ENCODE peak calls at places on chromosomes 7 and 10, in four cellular contexts. N, P, T and A are unnamed samples.

GRCh38 chr7:74061840-74062539 is 21.6 kb upstream of the LIMK1 start:
- DNase-seq in N (peak; percentile 78), P (peak; percentile 79), T (no peak), A (peak; percentile 95)

GRCh38 chr7:151197932-151198331 is 10.9 kb upstream of the ASB10 start:
- DNase-seq in N (no peak), P (no peak), T (no peak), A (no peak)

GRCh38 chr7:107206136-107206535 is 37.3 kb downstream of the HBP1 start:
- DNase-seq in N (no peak), P (no peak), T (no peak), A (no peak)

GRCh38 chr7:18890134-18890533 is 227.3 kb downstream of the TWIST1 start:
- DNase-seq in N (no peak), P (peak; percentile 52), T (no peak), A (no peak)

GRCh38 chr10:88820990-88821389 is 18.5 kb downstream of the LIPM start:
- DNase-seq in N (no peak), P (no peak), T (no peak), A (no peak)

GRCh38 chr10:44416976-44417375 is 32.1 kb upstream of the CXCL12 start:
- DNase-seq in N (no peak), P (no peak), T (no peak), A (no peak)

GRCh38 chr7:137933270-137934017 is 68.4 kb downstream of the CREB3L2 start:
- DNase-seq in N (no peak), P (peak; percentile 47), T (no peak), A (no peak)

GRCh38 chr10:43322321-43322720 is 49.1 kb upstream of the FXYD4 start:
- DNase-seq in N (no peak), P (no peak), T (no peak), A (no peak)

GRCh38 chr7:133742709-133743538 is 384.2 kb upstream of the LRGUK start:
- DNase-seq in N (no peak), P (peak; percentile 36), T (no peak), A (peak; percentile 31)

GRCh38 chr10:95217476-95217875 is 23.4 kb downstream of the ACSM6 start:
- DNase-seq in N (no peak), P (no peak), T (no peak), A (no peak)

GRCh38 chr10:99976886-99977391 is 32.8 kb downstream of the DNMBP start:
- DNase-seq in N (no peak), P (no peak), T (no peak), A (peak; percentile 82)

GRCh38 chr10:8893102-8893501 is 838.6 kb downstream of the GATA3 start:
- DNase-seq in N (no peak), P (no peak), T (no peak), A (no peak)

GRCh38 chr7:131190146-131190545 is 137.5 kb upstream of the MKLN1 start:
- DNase-seq in N (no peak), P (no peak), T (no peak), A (peak; percentile 75)

GRCh38 chr7:46544396-46545008 is 623.4 kb upstream of the IGFBP3 start:
- DNase-seq in N (peak; percentile 7), P (no peak), T (no peak), A (no peak)

GRCh38 chr7:157678503-157678902 is 341.7 kb downstream of the DNAJB6 start:
- DNase-seq in N (peak; percentile 44), P (no peak), T (no peak), A (no peak)

GRCh38 chr10:69839696-69840345 is 38.1 kb downstream of the COL13A1 start:
- DNase-seq in N (no peak), P (peak; percentile 40), T (no peak), A (no peak)

GRCh38 chr10:12768156-12768731 is 233.3 kb downstream of the CCDC3 start:
- DNase-seq in N (no peak), P (no peak), T (no peak), A (no peak)

GRCh38 chr7:22277375-22277774 is 79.6 kb downstream of the RAPGEF5 start:
- DNase-seq in N (no peak), P (no peak), T (no peak), A (no peak)

GRCh38 chr7:47327698-47328391 is 254.1 kb downstream of the TNS3 start:
- DNase-seq in N (no peak), P (peak; percentile 62), T (no peak), A (no peak)

GRCh38 chr10:42769653-42770052 is 12.9 kb upstream of the BMS1 start:
- DNase-seq in N (no peak), P (peak; percentile 45), T (no peak), A (peak; percentile 44)

GRCh38 chr10:11178606-11179221 is 161.0 kb downstream of the CELF2 start:
- DNase-seq in N (no peak), P (peak; percentile 21), T (peak; percentile 98), A (no peak)

GRCh38 chr7:150311146-150311545 is 12.0 kb upstream of the LRRC61 start:
- DNase-seq in N (no peak), P (no peak), T (no peak), A (no peak)

GRCh38 chr7:106866298-106867281 is 1.5 kb downstream of the PIK3CG start:
- DNase-seq in N (no peak), P (no peak), T (peak; percentile 44), A (no peak)

GRCh38 chr10:56240471-56240870 is 120.6 kb downstream of the ZWINT start:
- DNase-seq in N (no peak), P (no peak), T (no peak), A (no peak)

GRCh38 chr10:63588436-63589180 is 67.4 kb downstream of the REEP3 start:
- DNase-seq in N (no peak), P (no peak), T (no peak), A (peak; percentile 17)

GRCh38 chr10:99966306-99966705 is 43.4 kb downstream of the DNMBP start:
- DNase-seq in N (no peak), P (peak; percentile 19), T (no peak), A (peak; percentile 72)

GRCh38 chr10:118694848-118695247 is 59.9 kb downstream of the CACUL1 start:
- DNase-seq in N (no peak), P (no peak), T (no peak), A (no peak)

GRCh38 chr10:97713351-97713827 is at the start of gene MARVELD1:
- DNase-seq in N (no peak), P (peak; percentile 91), T (no peak), A (peak; percentile 76)

GRCh38 chr7:30367561-30367960 is 83.2 kb downstream of the ZNRF2 start:
- DNase-seq in N (no peak), P (no peak), T (no peak), A (no peak)

DNA sequence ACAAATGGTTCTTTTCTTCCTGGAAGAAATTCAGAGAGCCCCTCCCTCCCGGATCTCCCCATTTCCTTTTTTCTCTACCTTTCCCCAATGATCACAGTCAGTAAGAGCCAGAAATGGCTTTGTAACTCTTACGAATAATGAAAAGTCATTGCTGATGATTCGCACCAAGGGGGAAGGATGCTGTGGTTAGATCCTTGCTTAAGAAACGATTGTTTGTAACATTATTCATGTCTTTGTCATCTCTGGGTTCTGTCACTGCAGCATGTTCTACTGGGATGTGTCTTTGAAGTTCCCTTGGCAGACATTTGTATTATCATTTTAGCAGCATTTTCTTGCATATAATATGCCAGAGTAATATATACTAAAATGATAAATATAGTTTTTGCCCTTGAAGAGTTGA is 139.0 kb downstream of the CACNB2 start:
- DNase-seq in N (no peak), P (no peak), T (no peak), A (no peak)
- TF ChIP-seq PBX3 in N (no peak), P (peak; percentile 22), T (no peak), A (no peak)

GRCh38 chr10:71966046-71967004 is 2.1 kb downstream of the CHST3 start:
- DNase-seq in N (no peak), P (no peak), T (no peak), A (peak; percentile 28)
- TF ChIP-seq PBX3 in N (no peak), P (no peak), T (no peak), A (no peak)

DNA sequence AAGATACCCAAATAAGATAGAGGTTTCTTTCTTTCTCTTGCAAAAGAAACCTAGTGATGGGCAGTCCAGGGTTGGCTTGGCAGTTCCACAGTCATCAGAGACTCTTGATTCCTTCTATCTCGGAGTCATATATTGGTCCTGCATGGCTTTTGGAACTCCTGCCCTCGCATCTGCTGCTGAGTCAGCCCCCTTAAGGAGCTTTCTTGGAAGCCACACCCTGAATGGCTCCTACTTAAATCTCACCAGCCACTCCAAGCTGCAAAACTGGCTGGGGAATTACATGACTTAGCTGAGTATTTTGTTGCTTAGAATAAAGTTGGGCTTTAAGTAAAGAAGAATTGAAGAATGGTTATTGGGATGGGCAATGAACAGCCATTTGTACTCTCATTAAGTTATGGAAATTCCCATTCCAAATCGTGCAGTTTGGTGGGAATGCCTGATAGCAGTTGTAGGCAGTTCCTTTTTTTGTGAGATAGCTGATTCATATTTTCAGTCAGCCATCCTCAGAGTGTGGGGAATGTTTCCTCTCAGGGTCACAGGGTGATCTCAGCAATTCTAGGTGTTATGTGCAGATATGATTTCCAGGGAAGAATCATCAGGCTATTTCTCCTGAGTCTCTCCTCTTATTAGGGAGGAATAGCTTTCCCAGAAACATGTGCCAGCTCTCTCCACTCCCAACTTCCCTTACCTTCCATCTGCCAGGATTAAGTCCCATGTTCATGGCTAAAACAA is 209.9 kb downstream of the BBS9 start:
- DNase-seq in N (no peak), P (no peak), T (no peak), A (no peak)
- TF ChIP-seq PBX3 in N (no peak), P (no peak), T (no peak), A (no peak)

GRCh38 chr10:104641150-104642000 is at the start of gene SORCS3:
- DNase-seq in N (no peak), P (peak; percentile 63), T (no peak), A (peak; percentile 27)
- TF ChIP-seq PBX3 in N (no peak), P (no peak), T (no peak), A (no peak)

GRCh38 chr10:30786131-30786530 is 156.6 kb upstream of the LYZL2 start:
- DNase-seq in N (no peak), P (no peak), T (no peak), A (no peak)

GRCh38 chr10:30784521-30784895 is 155.0 kb upstream of the LYZL2 start:
- DNase-seq in N (no peak), P (no peak), T (no peak), A (no peak)

GRCh38 chr10:30782543-30783461 is 153.2 kb upstream of the LYZL2 start:
- DNase-seq in N (no peak), P (no peak), T (peak; percentile 35), A (no peak)

GRCh38 chr10:30784896-30785605 is 155.5 kb upstream of the LYZL2 start:
- DNase-seq in N (no peak), P (peak; percentile 91), T (no peak), A (no peak)

DNA sequence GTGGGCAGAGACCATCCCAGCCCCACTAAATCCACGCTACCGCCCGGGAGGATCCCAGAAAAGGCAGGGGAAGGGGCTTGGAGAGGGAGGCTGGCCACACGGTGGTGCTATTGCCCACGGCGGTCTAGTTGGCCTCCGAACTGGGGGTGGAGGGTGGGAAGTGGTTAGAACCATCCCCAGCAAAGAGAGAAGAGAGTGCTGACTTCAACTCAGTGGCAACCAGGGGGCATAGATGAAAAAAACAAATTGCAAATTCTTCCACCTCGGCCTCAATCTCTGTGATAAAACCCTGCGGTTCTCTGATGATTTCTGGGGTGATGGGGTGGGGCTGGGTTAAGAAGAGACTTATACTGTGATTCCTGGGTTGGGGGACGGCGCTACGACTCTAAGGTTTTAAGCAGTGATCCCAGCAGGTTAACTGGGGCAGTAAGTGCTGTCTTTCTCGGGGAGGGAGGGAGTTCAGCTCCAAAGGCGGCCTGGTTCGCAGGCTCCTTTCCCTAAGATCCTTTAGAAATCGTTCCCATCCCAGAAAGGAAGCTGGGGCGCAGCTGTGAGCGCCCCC is 154.5 kb upstream of the LYZL2 start:
- DNase-seq in N (peak; percentile 22), P (peak; percentile 95), T (peak; percentile 60), A (peak; percentile 43)
- TF ChIP-seq PBX3 in N (no peak), P (no peak), T (no peak), A (no peak)